ENCODE peak calls at places on chromosome 4, in five cellular contexts. E, G, M, W and Q are unnamed samples.

GRCh38 chr4:145769450-145770037 is 89.6 kb downstream of the C4orf51 start:
- DNase-seq in E (no peak), G (no peak), M (no peak), W (no peak), Q (no peak)

GRCh38 chr4:8577046-8577445 is 3.1 kb upstream of the GPR78 start:
- DNase-seq in E (no peak), G (no peak), M (no peak), W (no peak), Q (no peak)

GRCh38 chr4:7266525-7267292 is 74.4 kb downstream of the SORCS2 start:
- DNase-seq in E (no peak), G (peak), M (no peak), W (peak), Q (no peak)

GRCh38 chr4:181301735-181302380 is 941.3 kb upstream of the TENM3 start:
- DNase-seq in E (peak), G (peak), M (peak), W (no peak), Q (no peak)

GRCh38 chr4:71296945-71297344 is 41.9 kb upstream of the SLC4A4 start:
- DNase-seq in E (no peak), G (no peak), M (no peak), W (no peak), Q (no peak)

GRCh38 chr4:176492648-176493302 is 173.0 kb downstream of the SPCS3 start:
- DNase-seq in E (no peak), G (no peak), M (no peak), W (no peak), Q (no peak)

GRCh38 chr4:177505171-177505615 is 63.0 kb upstream of the AGA start:
- DNase-seq in E (no peak), G (no peak), M (no peak), W (no peak), Q (no peak)

GRCh38 chr4:184420402-184420801 is 53.9 kb downstream of the IRF2 start:
- DNase-seq in E (no peak), G (no peak), M (no peak), W (no peak), Q (no peak)